ENCODE peak calls at places on chromosome 1, in six cellular contexts. One of them, this sample, is unnamed.
A peak's percentile ranks its signal among the peaks of the same experiment; 100 is the strongest.

GRCh38 chr1:177586429-177586828 is 383.4 kb downstream of the SEC16B start:
- DNase-seq in ovary: no peak
- DNase-seq in transverse colon: no peak
- DNase-seq in body of pancreas: no peak
- DNase-seq in suprapubic skin: no peak
- DNase-seq in HCT116: no peak
- DNase-seq in this sample: no peak

GRCh38 chr1:204714194-204714860 is 28.8 kb upstream of the LRRN2 start:
- DNase-seq in suprapubic skin: no peak
- DNase-seq in ovary: no peak
- DNase-seq in transverse colon: no peak
- DNase-seq in body of pancreas: no peak
- DNase-seq in HCT116: no peak
- DNase-seq in this sample: no peak

GRCh38 chr1:170592591-170593111 is 60.7 kb downstream of the GORAB start:
- DNase-seq in transverse colon: no peak
- DNase-seq in body of pancreas: no peak
- DNase-seq in suprapubic skin: no peak
- DNase-seq in HCT116: no peak
- DNase-seq in ovary: no peak
- DNase-seq in this sample: no peak

GRCh38 chr1:14320518-14320917 is 278.0 kb upstream of the KAZN start:
- DNase-seq in HCT116: no peak
- DNase-seq in transverse colon: no peak
- DNase-seq in body of pancreas: no peak
- DNase-seq in ovary: no peak
- DNase-seq in suprapubic skin: no peak
- DNase-seq in this sample: peak; percentile 4

GRCh38 chr1:2481885-2482284 is 5.8 kb downstream of the PLCH2 start:
- DNase-seq in ovary: no peak
- DNase-seq in body of pancreas: no peak
- DNase-seq in suprapubic skin: no peak
- DNase-seq in transverse colon: no peak
- DNase-seq in HCT116: no peak
- DNase-seq in this sample: no peak

GRCh38 chr1:223429313-223429731 is 36.1 kb downstream of the CCDC185 start:
- DNase-seq in HCT116: no peak
- DNase-seq in suprapubic skin: no peak
- DNase-seq in ovary: no peak
- DNase-seq in body of pancreas: no peak
- DNase-seq in transverse colon: peak; percentile 10
- DNase-seq in this sample: no peak

GRCh38 chr1:4702927-4703326 is 48.5 kb downstream of the AJAP1 start:
- DNase-seq in HCT116: no peak
- DNase-seq in body of pancreas: no peak
- DNase-seq in ovary: no peak
- DNase-seq in transverse colon: no peak
- DNase-seq in suprapubic skin: no peak
- DNase-seq in this sample: no peak

GRCh38 chr1:244730153-244730933 is 77.4 kb downstream of the DESI2 start:
- DNase-seq in body of pancreas: peak; percentile 27
- DNase-seq in ovary: peak; percentile 50
- DNase-seq in HCT116: no peak
- DNase-seq in suprapubic skin: peak; percentile 74
- DNase-seq in transverse colon: peak; percentile 49
- DNase-seq in this sample: no peak

GRCh38 chr1:66412689-66413088 is 121.3 kb upstream of the SGIP1 start:
- DNase-seq in ovary: no peak
- DNase-seq in transverse colon: no peak
- DNase-seq in body of pancreas: no peak
- DNase-seq in HCT116: no peak
- DNase-seq in suprapubic skin: no peak
- DNase-seq in this sample: no peak

GRCh38 chr1:84581648-84582047 is 7.4 kb upstream of the CTBS start:
- DNase-seq in ovary: no peak
- DNase-seq in transverse colon: no peak
- DNase-seq in HCT116: no peak
- DNase-seq in suprapubic skin: no peak
- DNase-seq in body of pancreas: no peak
- DNase-seq in this sample: no peak

GRCh38 chr1:40740039-40740991 is 43.3 kb upstream of the KCNQ4 start:
- DNase-seq in HCT116: no peak
- DNase-seq in suprapubic skin: no peak
- DNase-seq in body of pancreas: no peak
- DNase-seq in transverse colon: no peak
- DNase-seq in ovary: no peak
- DNase-seq in this sample: no peak

GRCh38 chr1:9787702-9788101 is 36.1 kb downstream of the CLSTN1 start:
- DNase-seq in HCT116: no peak
- DNase-seq in transverse colon: peak; percentile 45
- DNase-seq in ovary: no peak
- DNase-seq in body of pancreas: no peak
- DNase-seq in suprapubic skin: no peak
- DNase-seq in this sample: no peak

GRCh38 chr1:189429610-189430009 is 1048.1 kb downstream of the BRINP3 start:
- DNase-seq in suprapubic skin: no peak
- DNase-seq in ovary: no peak
- DNase-seq in body of pancreas: no peak
- DNase-seq in transverse colon: no peak
- DNase-seq in HCT116: peak; percentile 52
- DNase-seq in this sample: no peak

GRCh38 chr1:230867903-230868735 is at the start of gene C1orf198:
- DNase-seq in body of pancreas: peak; percentile 83
- DNase-seq in transverse colon: peak; percentile 81
- DNase-seq in suprapubic skin: no peak
- DNase-seq in HCT116: no peak
- DNase-seq in ovary: peak; percentile 88
- DNase-seq in this sample: peak; percentile 70

GRCh38 chr1:112298558-112298957 is 97.5 kb upstream of the CTTNBP2NL start:
- DNase-seq in transverse colon: peak; percentile 51
- DNase-seq in body of pancreas: peak; percentile 56
- DNase-seq in suprapubic skin: no peak
- DNase-seq in HCT116: peak; percentile 48
- DNase-seq in ovary: no peak
- DNase-seq in this sample: peak; percentile 29

GRCh38 chr1:183279835-183280234 is 93.8 kb downstream of the LAMC2 start:
- DNase-seq in ovary: no peak
- DNase-seq in transverse colon: peak; percentile 32
- DNase-seq in suprapubic skin: no peak
- DNase-seq in HCT116: no peak
- DNase-seq in body of pancreas: no peak
- DNase-seq in this sample: peak; percentile 68

GRCh38 chr1:197695961-197696360 is 79.3 kb downstream of the DENND1B start:
- DNase-seq in HCT116: no peak
- DNase-seq in transverse colon: no peak
- DNase-seq in ovary: no peak
- DNase-seq in suprapubic skin: no peak
- DNase-seq in body of pancreas: no peak
- DNase-seq in this sample: no peak

GRCh38 chr1:51189421-51190073 is 46.5 kb upstream of the RNF11 start:
- DNase-seq in ovary: no peak
- DNase-seq in body of pancreas: peak; percentile 33
- DNase-seq in transverse colon: peak; percentile 31
- DNase-seq in suprapubic skin: no peak
- DNase-seq in HCT116: peak; percentile 61
- DNase-seq in this sample: peak; percentile 41

GRCh38 chr1:161420763-161421455 is 53.2 kb upstream of the CFAP126 start:
- DNase-seq in suprapubic skin: no peak
- DNase-seq in body of pancreas: no peak
- DNase-seq in HCT116: peak; percentile 69
- DNase-seq in ovary: no peak
- DNase-seq in transverse colon: no peak
- DNase-seq in this sample: no peak

GRCh38 chr1:25712299-25712970 is 87.6 kb upstream of the SELENON start:
- DNase-seq in ovary: no peak
- DNase-seq in suprapubic skin: no peak
- DNase-seq in body of pancreas: no peak
- DNase-seq in transverse colon: no peak
- DNase-seq in HCT116: no peak
- DNase-seq in this sample: no peak

GRCh38 chr1:106022312-106022902 is 1034.1 kb upstream of the PRMT6 start:
- DNase-seq in suprapubic skin: no peak
- DNase-seq in ovary: no peak
- DNase-seq in HCT116: no peak
- DNase-seq in body of pancreas: no peak
- DNase-seq in transverse colon: no peak
- DNase-seq in this sample: no peak

GRCh38 chr1:151898519-151898991 is 10.8 kb downstream of the THEM4 start:
- DNase-seq in HCT116: no peak
- DNase-seq in suprapubic skin: no peak
- DNase-seq in ovary: no peak
- DNase-seq in body of pancreas: no peak
- DNase-seq in transverse colon: peak; percentile 36
- DNase-seq in this sample: no peak

GRCh38 chr1:115642168-115643072 is 650 bp downstream of the VANGL1 start:
- DNase-seq in ovary: peak; percentile 59
- DNase-seq in suprapubic skin: no peak
- DNase-seq in transverse colon: peak; percentile 69
- DNase-seq in HCT116: no peak
- DNase-seq in body of pancreas: peak; percentile 51
- DNase-seq in this sample: peak; percentile 47

GRCh38 chr1:81554108-81554507 is 246.6 kb upstream of the ADGRL2 start:
- DNase-seq in transverse colon: no peak
- DNase-seq in suprapubic skin: no peak
- DNase-seq in body of pancreas: no peak
- DNase-seq in HCT116: no peak
- DNase-seq in ovary: no peak
- DNase-seq in this sample: no peak

GRCh38 chr1:147245586-147246021 is 3.1 kb downstream of the CHD1L start:
- DNase-seq in transverse colon: no peak
- DNase-seq in ovary: no peak
- DNase-seq in suprapubic skin: no peak
- DNase-seq in HCT116: no peak
- DNase-seq in body of pancreas: no peak
- DNase-seq in this sample: no peak
- TF ChIP-seq POLR2A in transverse colon: no peak
- TF ChIP-seq POLR2A in ovary: no peak
- TF ChIP-seq POLR2A in suprapubic skin: no peak
- TF ChIP-seq POLR2A in HCT116: no peak
- TF ChIP-seq POLR2A in body of pancreas: no peak
- TF ChIP-seq POLR2A in this sample: no peak

GRCh38 chr1:156750932-156751723 is at the start of gene HDGF:
- DNase-seq in transverse colon: peak; percentile 53
- DNase-seq in suprapubic skin: no peak
- DNase-seq in body of pancreas: peak; percentile 69
- DNase-seq in HCT116: no peak
- DNase-seq in ovary: peak; percentile 79
- DNase-seq in this sample: no peak
- TF ChIP-seq POLR2A in transverse colon: no peak
- TF ChIP-seq POLR2A in suprapubic skin: peak; percentile 34
- TF ChIP-seq POLR2A in body of pancreas: peak; percentile 32
- TF ChIP-seq POLR2A in HCT116: peak; percentile 47
- TF ChIP-seq POLR2A in ovary: peak; percentile 19
- TF ChIP-seq POLR2A in this sample: peak; percentile 14

GRCh38 chr1:212558665-212559480 is 49.7 kb upstream of the ATF3 start:
- DNase-seq in body of pancreas: peak; percentile 95
- DNase-seq in ovary: peak; percentile 93
- DNase-seq in transverse colon: peak; percentile 96
- DNase-seq in HCT116: peak; percentile 79
- DNase-seq in suprapubic skin: peak; percentile 97
- DNase-seq in this sample: peak; percentile 70
- TF ChIP-seq POLR2A in body of pancreas: peak; percentile 83
- TF ChIP-seq POLR2A in ovary: peak; percentile 59
- TF ChIP-seq POLR2A in transverse colon: peak; percentile 88
- TF ChIP-seq POLR2A in HCT116: no peak
- TF ChIP-seq POLR2A in suprapubic skin: peak; percentile 83
- TF ChIP-seq POLR2A in this sample: peak; percentile 31

DNA sequence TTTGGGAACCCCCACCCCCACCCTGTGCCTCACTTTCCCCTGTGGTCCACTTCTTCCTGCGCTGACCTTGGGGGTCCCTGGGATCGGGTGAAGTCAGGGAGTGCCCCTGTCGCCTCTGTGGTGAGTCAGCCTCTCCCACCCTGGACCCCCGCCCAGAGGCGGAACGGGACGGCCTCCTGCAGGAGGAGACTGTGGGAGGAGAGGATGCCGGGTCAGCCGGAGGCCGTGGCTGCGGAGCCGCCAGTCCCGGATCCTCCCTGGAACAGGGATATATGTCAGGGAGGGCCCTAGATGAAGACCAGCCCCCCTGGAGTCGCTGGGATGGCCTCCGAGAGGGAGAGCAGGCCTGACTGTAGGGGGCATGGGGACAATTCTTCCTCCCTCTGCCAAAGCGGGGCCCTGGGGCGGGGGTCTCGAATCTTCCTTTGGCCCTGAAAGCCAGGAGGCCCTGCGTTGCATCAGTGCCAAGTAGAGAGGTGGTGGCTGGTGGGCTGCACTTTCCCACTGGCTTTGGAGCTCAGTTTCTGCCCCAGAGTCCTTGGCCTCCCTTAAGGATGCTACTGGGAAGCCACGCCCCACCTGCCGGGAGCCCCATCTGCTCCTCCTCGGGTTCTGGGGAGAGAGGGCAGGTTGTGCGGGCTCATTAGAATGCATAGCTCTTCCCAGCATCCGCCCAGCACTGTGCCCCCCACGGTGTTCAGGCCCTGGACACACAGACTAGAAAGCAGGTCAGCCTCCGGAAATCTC is 930 bp downstream of the ARHGEF10L start:
- DNase-seq in body of pancreas: no peak
- DNase-seq in suprapubic skin: peak; percentile 86
- DNase-seq in transverse colon: no peak
- DNase-seq in ovary: peak; percentile 76
- DNase-seq in HCT116: no peak
- DNase-seq in this sample: no peak
- TF ChIP-seq POLR2A in body of pancreas: no peak
- TF ChIP-seq POLR2A in suprapubic skin: no peak
- TF ChIP-seq POLR2A in transverse colon: no peak
- TF ChIP-seq POLR2A in ovary: no peak
- TF ChIP-seq POLR2A in HCT116: no peak
- TF ChIP-seq POLR2A in this sample: no peak

This sample was measured in H54.